ENCODE peak calls at places on chromosomes 4 and X, in four cellular contexts. One of them, this sample, is unnamed.

GRCh38 chrX:150476183-150476699 is 92.2 kb upstream of the MTM1 start:
- DNase-seq in nucleus accumbens: no peak
- DNase-seq in LoVo: no peak
- DNase-seq in HuH-7.5: no peak
- DNase-seq in this sample: no peak

GRCh38 chrX:115400960-115401359 is 111.4 kb downstream of the LUZP4 start:
- DNase-seq in HuH-7.5: no peak
- DNase-seq in nucleus accumbens: no peak
- DNase-seq in LoVo: no peak
- DNase-seq in this sample: peak

GRCh38 chr4:38243385-38244053 is 283.3 kb downstream of the PTTG2 start:
- DNase-seq in LoVo: no peak
- DNase-seq in HuH-7.5: no peak
- DNase-seq in nucleus accumbens: no peak
- DNase-seq in this sample: no peak

GRCh38 chrX:153934473-153935325 is at the start of gene NAA10:
- DNase-seq in nucleus accumbens: peak
- DNase-seq in LoVo: peak
- DNase-seq in HuH-7.5: peak
- DNase-seq in this sample: peak

GRCh38 chrX:74434336-74434735 is 13.0 kb downstream of the SLC16A2 start:
- DNase-seq in nucleus accumbens: no peak
- DNase-seq in HuH-7.5: no peak
- DNase-seq in LoVo: no peak
- DNase-seq in this sample: peak

GRCh38 chr4:84597450-84597849 is 14.5 kb downstream of the CDS1 start:
- DNase-seq in HuH-7.5: no peak
- DNase-seq in nucleus accumbens: no peak
- DNase-seq in LoVo: peak
- DNase-seq in this sample: no peak

GRCh38 chrX:9681422-9681821 is 84.2 kb downstream of the GPR143 start:
- DNase-seq in HuH-7.5: no peak
- DNase-seq in LoVo: no peak
- DNase-seq in nucleus accumbens: no peak
- DNase-seq in this sample: no peak

GRCh38 chrX:24243692-24244091 is 70.2 kb downstream of the SUPT20HL2 start:
- DNase-seq in nucleus accumbens: no peak
- DNase-seq in HuH-7.5: no peak
- DNase-seq in LoVo: no peak
- DNase-seq in this sample: no peak

GRCh38 chrX:86369847-86370630 is 221.8 kb downstream of the DACH2 start:
- DNase-seq in nucleus accumbens: no peak
- DNase-seq in HuH-7.5: no peak
- DNase-seq in LoVo: no peak
- DNase-seq in this sample: no peak

GRCh38 chr4:99807666-99808065 is 9.0 kb upstream of the DAPP1 start:
- DNase-seq in LoVo: no peak
- DNase-seq in HuH-7.5: no peak
- DNase-seq in nucleus accumbens: no peak
- DNase-seq in this sample: no peak

GRCh38 chr4:115575851-115576250 is 462.4 kb upstream of the NDST4 start:
- DNase-seq in HuH-7.5: no peak
- DNase-seq in LoVo: no peak
- DNase-seq in nucleus accumbens: no peak
- DNase-seq in this sample: no peak

GRCh38 chr4:74112399-74113090 is 13.6 kb upstream of the CXCL2 start:
- DNase-seq in HuH-7.5: no peak
- DNase-seq in LoVo: no peak
- DNase-seq in nucleus accumbens: no peak
- DNase-seq in this sample: no peak

GRCh38 chr4:119872344-119873031 is 194.2 kb downstream of the MAD2L1 start:
- DNase-seq in LoVo: no peak
- DNase-seq in nucleus accumbens: no peak
- DNase-seq in HuH-7.5: no peak
- DNase-seq in this sample: no peak

GRCh38 chr4:136571315-136571714 is 961.0 kb downstream of the PCDH18 start:
- DNase-seq in LoVo: no peak
- DNase-seq in nucleus accumbens: no peak
- DNase-seq in HuH-7.5: no peak
- DNase-seq in this sample: no peak

GRCh38 chrX:12390301-12390700 is 252.0 kb downstream of the FRMPD4 start:
- DNase-seq in HuH-7.5: no peak
- DNase-seq in nucleus accumbens: no peak
- DNase-seq in LoVo: no peak
- DNase-seq in this sample: no peak

GRCh38 chr4:19806865-19807264 is 444.8 kb upstream of the SLIT2 start:
- DNase-seq in LoVo: no peak
- DNase-seq in nucleus accumbens: no peak
- DNase-seq in HuH-7.5: no peak
- DNase-seq in this sample: no peak

GRCh38 chrX:137031517-137032377 is 2.0 kb downstream of the GPR101 start:
- DNase-seq in LoVo: no peak
- DNase-seq in HuH-7.5: no peak
- DNase-seq in nucleus accumbens: peak
- DNase-seq in this sample: peak

GRCh38 chr4:130393246-130394041 is 1297.5 kb downstream of the C4orf33 start:
- DNase-seq in HuH-7.5: no peak
- DNase-seq in nucleus accumbens: no peak
- DNase-seq in LoVo: no peak
- DNase-seq in this sample: no peak

GRCh38 chr4:109552240-109552639 is 7.8 kb upstream of the MCUB start:
- DNase-seq in nucleus accumbens: no peak
- DNase-seq in HuH-7.5: no peak
- DNase-seq in LoVo: no peak
- DNase-seq in this sample: no peak

GRCh38 chr4:153027879-153028278 is 91.8 kb downstream of the FHDC1 start:
- DNase-seq in LoVo: no peak
- DNase-seq in HuH-7.5: no peak
- DNase-seq in nucleus accumbens: no peak
- DNase-seq in this sample: no peak

GRCh38 chr4:2598661-2599654 is 62.5 kb downstream of the FAM193A start:
- DNase-seq in HuH-7.5: no peak
- DNase-seq in nucleus accumbens: no peak
- DNase-seq in LoVo: no peak
- DNase-seq in this sample: peak

GRCh38 chr4:71338846-71339593 is at the start of gene SLC4A4:
- DNase-seq in nucleus accumbens: no peak
- DNase-seq in HuH-7.5: no peak
- DNase-seq in LoVo: no peak
- DNase-seq in this sample: no peak

GRCh38 chr4:42638993-42639392 is 17.9 kb downstream of the ATP8A1 start:
- DNase-seq in nucleus accumbens: no peak
- DNase-seq in HuH-7.5: no peak
- DNase-seq in LoVo: no peak
- DNase-seq in this sample: no peak

GRCh38 chr4:76011700-76012387 is 4.5 kb upstream of the CXCL9 start:
- DNase-seq in nucleus accumbens: no peak
- DNase-seq in HuH-7.5: no peak
- DNase-seq in LoVo: no peak
- DNase-seq in this sample: no peak

GRCh38 chr4:150126880-150127236 is 48.6 kb downstream of the DCLK2 start:
- DNase-seq in LoVo: no peak
- DNase-seq in HuH-7.5: no peak
- DNase-seq in nucleus accumbens: no peak
- DNase-seq in this sample: no peak

GRCh38 chr4:79682801-79683217 is 274.8 kb upstream of the GK2 start:
- DNase-seq in LoVo: no peak
- DNase-seq in HuH-7.5: no peak
- DNase-seq in nucleus accumbens: peak
- DNase-seq in this sample: peak

GRCh38 chr4:41081847-41082246 is 132.5 kb downstream of the APBB2 start:
- DNase-seq in LoVo: no peak
- DNase-seq in nucleus accumbens: no peak
- DNase-seq in HuH-7.5: no peak
- DNase-seq in this sample: no peak

GRCh38 chrX:41923925-41924693 is 755 bp upstream of the CASK start:
- DNase-seq in HuH-7.5: no peak
- DNase-seq in LoVo: peak
- DNase-seq in nucleus accumbens: peak
- DNase-seq in this sample: peak

GRCh38 chrX:103730746-103731508 is 20.2 kb downstream of the TMEM31 start:
- DNase-seq in nucleus accumbens: no peak
- DNase-seq in HuH-7.5: no peak
- DNase-seq in LoVo: no peak
- DNase-seq in this sample: peak

This sample was measured in G401.